ENCODE peak calls at places on chromosomes 2 and 18, in nine cellular contexts. A is IMR-90, F is astrocyte of the spinal cord, O is AG04449, J is left ventricle myocardium inferior, I is transverse colon, X is AG04450, P is fibroblast of pulmonary artery, U is nephron progenitor cell. G is an unnamed sample.

GRCh38 chr2:165803123-165803760 is 9.2 kb upstream of the GALNT3 start:
- DNase-seq in A (peak), F (peak), O (no peak), J (no peak), I (peak), X (peak), P (peak), U (no peak), G (no peak)

GRCh38 chr2:206263959-206264603 is 10.4 kb upstream of the ZDBF2 start:
- DNase-seq in A (no peak), F (no peak), O (no peak), J (no peak), I (no peak), X (no peak), P (no peak), U (no peak), G (no peak)

GRCh38 chr18:58455318-58455950 is 173.5 kb downstream of the ALPK2 start:
- DNase-seq in A (no peak), F (no peak), O (no peak), J (no peak), I (no peak), X (no peak), P (no peak), U (no peak), G (no peak)

GRCh38 chr18:13548944-13549878 is 177.1 kb downstream of the FAM210A start:
- DNase-seq in A (no peak), F (no peak), O (no peak), J (no peak), I (no peak), X (no peak), P (no peak), U (no peak), G (no peak)

GRCh38 chr2:223114170-223114569 is 62.2 kb downstream of the KCNE4 start:
- DNase-seq in A (no peak), F (peak), O (peak), J (no peak), I (no peak), X (no peak), P (no peak), U (no peak), G (no peak)

GRCh38 chr2:178273787-178274360 is 79.6 kb downstream of the OSBPL6 start:
- DNase-seq in A (no peak), F (no peak), O (no peak), J (no peak), I (no peak), X (no peak), P (no peak), U (no peak), G (no peak)

GRCh38 chr2:223970343-223971128 is 13.3 kb downstream of the MRPL44 start:
- DNase-seq in A (peak), F (peak), O (no peak), J (no peak), I (no peak), X (no peak), P (peak), U (peak), G (peak)

GRCh38 chr18:54776282-54776977 is 51.8 kb upstream of the RAB27B start:
- DNase-seq in A (peak), F (peak), O (peak), J (no peak), I (no peak), X (peak), P (peak), U (no peak), G (no peak)

GRCh38 chr2:63189026-63189425 is 138.4 kb downstream of the OTX1 start:
- DNase-seq in A (peak), F (peak), O (no peak), J (no peak), I (peak), X (peak), P (peak), U (peak), G (peak)

GRCh38 chr18:57210101-57210661 is 63.3 kb downstream of the BOD1L2 start:
- DNase-seq in A (peak), F (peak), O (peak), J (peak), I (peak), X (peak), P (peak), U (peak), G (peak)

GRCh38 chr2:209977386-209978239 is 24.8 kb upstream of the RPE start:
- DNase-seq in A (peak), F (peak), O (no peak), J (no peak), I (no peak), X (peak), P (peak), U (no peak), G (no peak)

GRCh38 chr2:112683550-112684414 is 37.0 kb upstream of the NT5DC4 start:
- DNase-seq in A (no peak), F (no peak), O (no peak), J (no peak), I (no peak), X (no peak), P (no peak), U (no peak), G (no peak)

GRCh38 chr2:84293791-84294380 is 165.2 kb downstream of the SUCLG1 start:
- DNase-seq in A (no peak), F (no peak), O (no peak), J (no peak), I (no peak), X (no peak), P (no peak), U (no peak), G (no peak)

GRCh38 chr18:30280861-30281470 is 761.6 kb downstream of the DSC3 start:
- DNase-seq in A (peak), F (peak), O (no peak), J (no peak), I (no peak), X (peak), P (peak), U (peak), G (peak)

GRCh38 chr2:207768891-207769596 is 662 bp downstream of the FZD5 start:
- DNase-seq in A (no peak), F (peak), O (no peak), J (no peak), I (peak), X (no peak), P (no peak), U (no peak), G (no peak)

GRCh38 chr2:207766697-207767460 is 2.8 kb downstream of the FZD5 start:
- DNase-seq in A (no peak), F (no peak), O (no peak), J (no peak), I (peak), X (no peak), P (no peak), U (peak), G (no peak)

GRCh38 chr2:207765960-207766582 is 3.6 kb downstream of the FZD5 start:
- DNase-seq in A (no peak), F (no peak), O (no peak), J (no peak), I (no peak), X (no peak), P (no peak), U (no peak), G (no peak)

GRCh38 chr2:207767461-207768167 is 2.1 kb downstream of the FZD5 start:
- DNase-seq in A (no peak), F (peak), O (no peak), J (peak), I (peak), X (no peak), P (no peak), U (peak), G (no peak)

DNA sequence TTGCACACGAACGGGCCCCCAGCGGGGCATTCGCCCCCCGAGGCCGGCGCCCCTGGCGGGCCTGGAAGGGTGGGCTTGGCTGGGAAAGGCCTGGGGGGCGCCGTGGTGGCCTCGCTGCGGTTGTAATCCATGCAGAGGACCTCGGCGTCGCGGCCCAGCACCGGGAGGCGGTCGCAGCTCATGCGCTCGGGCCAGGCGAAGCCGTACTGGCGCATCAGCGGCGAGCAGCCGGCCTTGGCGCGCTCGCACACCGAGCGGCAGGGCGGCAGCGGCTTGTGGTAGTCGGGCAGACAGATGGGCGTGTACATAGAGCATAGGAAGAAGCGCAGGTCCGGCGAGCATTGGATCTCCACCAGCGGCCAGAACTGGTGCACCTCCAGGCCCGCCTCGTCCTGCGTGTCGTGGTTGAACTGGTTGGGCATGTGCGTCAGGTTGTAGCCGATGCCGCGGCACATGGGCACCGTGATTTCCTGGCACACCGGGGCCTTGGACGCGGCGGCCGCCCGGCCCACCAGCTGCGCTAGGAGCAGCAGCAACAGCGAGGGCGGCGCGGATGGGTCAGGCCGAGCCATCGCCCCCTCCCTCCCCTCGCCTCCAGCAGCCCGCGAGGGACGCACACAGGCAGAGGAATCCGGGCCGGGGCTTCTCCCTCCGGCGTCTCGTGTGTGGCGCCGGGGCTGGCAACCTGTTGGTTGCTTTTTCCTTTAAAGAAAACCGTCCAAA is 1.4 kb downstream of the FZD5 start:
- DNase-seq in A (no peak), F (peak), O (no peak), J (peak), I (peak), X (no peak), P (peak), U (peak), G (peak)
- TF ChIP-seq CTCF in A (no peak), F (no peak), O (no peak), J (no peak), I (no peak), X (no peak), P (no peak), U (no peak), G (no peak)

GRCh38 chr2:237614151-237614720 is 13.2 kb upstream of the LRRFIP1 start:
- DNase-seq in A (peak), F (no peak), O (no peak), J (no peak), I (no peak), X (no peak), P (peak), U (no peak), G (no peak)
- TF ChIP-seq CTCF in A (no peak), F (no peak), O (no peak), J (no peak), I (no peak), X (peak), P (no peak), U (no peak), G (peak)

GRCh38 chr2:217166241-217166640 is 306.4 kb upstream of the TNP1 start:
- DNase-seq in A (peak), F (peak), O (no peak), J (no peak), I (no peak), X (no peak), P (peak), U (no peak), G (no peak)
- TF ChIP-seq CTCF in A (peak), F (peak), O (peak), J (peak), I (peak), X (peak), P (peak), U (peak), G (peak)

GRCh38 chr18:56152547-56152946 is 485.8 kb downstream of the TXNL1 start:
- DNase-seq in A (no peak), F (no peak), O (no peak), J (no peak), I (no peak), X (no peak), P (no peak), U (no peak), G (no peak)
- TF ChIP-seq CTCF in A (no peak), F (no peak), O (no peak), J (no peak), I (no peak), X (no peak), P (no peak), U (no peak), G (no peak)

GRCh38 chr2:202072737-202073396 is at the start of gene KIAA2012:
- DNase-seq in A (no peak), F (no peak), O (no peak), J (no peak), I (no peak), X (no peak), P (no peak), U (peak), G (no peak)

GRCh38 chr2:202067589-202067988 is 5.5 kb upstream of the KIAA2012 start:
- DNase-seq in A (no peak), F (no peak), O (no peak), J (no peak), I (no peak), X (no peak), P (no peak), U (no peak), G (no peak)

GRCh38 chr2:202071107-202071506 is 1.9 kb upstream of the KIAA2012 start:
- DNase-seq in A (no peak), F (no peak), O (no peak), J (no peak), I (no peak), X (no peak), P (no peak), U (no peak), G (no peak)

GRCh38 chr2:202069189-202070050 is 3.6 kb upstream of the KIAA2012 start:
- DNase-seq in A (no peak), F (no peak), O (no peak), J (no peak), I (peak), X (no peak), P (no peak), U (no peak), G (no peak)

GRCh38 chr2:202072226-202072625 is 829 bp upstream of the KIAA2012 start:
- DNase-seq in A (no peak), F (no peak), O (no peak), J (no peak), I (no peak), X (no peak), P (no peak), U (no peak), G (no peak)
- TF ChIP-seq CTCF in A (peak), F (peak), O (peak), J (peak), I (no peak), X (peak), P (peak), U (peak), G (peak)

DNA sequence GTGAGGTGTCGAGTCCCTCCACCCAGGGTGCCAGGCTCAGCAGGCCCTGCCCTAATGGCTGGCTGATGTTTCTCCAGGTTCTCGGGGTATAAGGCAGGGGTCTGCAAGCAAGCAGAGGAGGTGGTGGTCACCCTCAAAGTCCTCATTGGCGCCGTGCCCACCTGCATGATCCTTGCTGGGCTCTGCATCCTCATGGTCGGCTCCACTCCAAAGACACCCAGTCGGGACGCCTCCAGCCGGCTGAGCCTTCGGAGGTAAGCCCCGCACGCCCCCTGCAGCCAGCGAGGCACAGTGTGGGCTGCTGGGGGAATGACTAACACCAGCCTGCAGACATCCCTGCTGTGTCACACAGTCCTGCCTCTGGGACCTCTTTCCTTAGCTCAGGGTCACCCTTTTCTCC is 14.1 kb downstream of the MFSD2B start:
- DNase-seq in A (peak), F (peak), O (no peak), J (no peak), I (no peak), X (no peak), P (peak), U (no peak), G (no peak)
- TF ChIP-seq CTCF in A (peak), F (peak), O (peak), J (peak), I (no peak), X (peak), P (peak), U (no peak), G (no peak)

DNA sequence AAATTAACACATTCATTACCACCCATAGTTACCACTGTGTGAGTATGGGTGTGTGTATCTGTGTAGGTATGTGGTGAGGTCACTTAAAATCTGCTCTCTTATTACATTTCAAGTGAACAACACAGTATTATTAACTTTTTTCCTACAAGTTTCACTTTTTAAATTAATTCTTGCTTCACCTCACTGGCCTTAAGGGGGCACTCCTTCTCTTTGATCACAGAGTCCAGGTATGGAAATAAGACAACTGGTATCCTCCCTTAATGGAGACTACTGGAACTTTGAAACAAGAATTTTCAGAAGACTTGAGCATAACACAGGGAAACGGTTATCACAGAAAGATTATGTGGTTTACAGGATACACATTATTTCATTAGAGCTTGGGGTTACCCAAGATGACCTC is 255.8 kb downstream of the ASXL3 start:
- DNase-seq in A (no peak), F (peak), O (no peak), J (no peak), I (no peak), X (no peak), P (no peak), U (no peak), G (no peak)
- TF ChIP-seq CTCF in A (no peak), F (peak), O (no peak), J (no peak), I (no peak), X (no peak), P (no peak), U (no peak), G (no peak)

GRCh38 chr2:208265807-208266640 is at the start of gene PIKFYVE:
- DNase-seq in A (peak), F (peak), O (peak), J (peak), I (peak), X (peak), P (peak), U (peak), G (peak)
- TF ChIP-seq CTCF in A (no peak), F (no peak), O (no peak), J (peak), I (no peak), X (no peak), P (no peak), U (no peak), G (no peak)

DNA sequence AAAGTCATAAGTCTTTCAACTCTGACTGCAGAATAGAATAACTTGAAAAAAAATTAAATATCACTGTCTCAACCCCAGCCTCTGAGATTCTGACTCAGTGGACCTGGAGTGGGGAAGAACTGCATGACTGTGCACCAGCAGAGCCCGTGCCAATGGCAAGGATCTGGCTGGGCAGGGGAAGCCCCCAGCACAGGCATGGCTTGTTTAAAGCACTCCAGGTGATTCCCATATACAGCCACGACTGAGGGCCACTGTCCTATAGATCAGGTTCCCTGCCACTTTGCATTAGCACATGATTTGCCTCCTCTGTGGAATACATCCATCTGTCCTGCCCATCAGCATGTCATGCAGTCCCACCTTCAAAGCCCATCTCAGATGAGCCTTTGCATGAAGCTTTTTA is 45.9 kb upstream of the NCK2 start:
- DNase-seq in A (no peak), F (no peak), O (no peak), J (no peak), I (no peak), X (no peak), P (no peak), U (no peak), G (no peak)
- TF ChIP-seq CTCF in A (no peak), F (no peak), O (no peak), J (no peak), I (no peak), X (no peak), P (no peak), U (no peak), G (no peak)

G was measured in neural crest cell.